ENCODE peak calls at places on chromosomes 2 and 18, in five cellular contexts. Q, O, N, D and C are unnamed samples.

GRCh38 chr18:45106331-45106774 is 425.7 kb downstream of the SETBP1 start:
- DNase-seq in D (no peak), O (peak), N (peak), Q (peak), C (peak)

GRCh38 chr18:26480897-26481795 is 67.2 kb downstream of the KCTD1 start:
- DNase-seq in O (no peak), D (no peak), Q (peak), N (no peak), C (no peak)

GRCh38 chr2:221572821-221573429 is 821 bp upstream of the EPHA4 start:
- DNase-seq in O (peak), N (peak), Q (peak), D (no peak), C (no peak)

GRCh38 chr2:96163768-96164429 is 18.7 kb upstream of the DUSP2 start:
- DNase-seq in D (no peak), N (peak), O (no peak), Q (no peak), C (peak)

GRCh38 chr2:239288951-239289481 is 111.8 kb downstream of the HDAC4 start:
- DNase-seq in N (peak), Q (no peak), O (peak), D (no peak), C (peak)

GRCh38 chr2:18514838-18515461 is 45.5 kb downstream of the RDH14 start:
- DNase-seq in D (no peak), O (no peak), N (no peak), Q (no peak), C (no peak)

GRCh38 chr2:210169871-210170441 is 1.3 kb downstream of the KANSL1L start:
- DNase-seq in Q (peak), N (no peak), D (no peak), O (no peak), C (no peak)

GRCh38 chr2:177178797-177179196 is 33.8 kb upstream of the HNRNPA3 start:
- DNase-seq in Q (no peak), N (no peak), O (no peak), D (no peak), C (no peak)

GRCh38 chr2:88048541-88048940 is 7.0 kb downstream of the KRCC1 start:
- DNase-seq in O (no peak), D (no peak), Q (no peak), N (no peak), C (no peak)

GRCh38 chr2:134087371-134087921 is 166.4 kb upstream of the MGAT5 start:
- DNase-seq in O (no peak), N (no peak), D (no peak), Q (no peak), C (no peak)

GRCh38 chr2:37464064-37464463 is 119.6 kb downstream of the QPCT start:
- DNase-seq in O (no peak), N (no peak), D (no peak), Q (no peak), C (no peak)

GRCh38 chr2:233185963-233186362 is 65.5 kb upstream of the ATG16L1 start:
- DNase-seq in N (no peak), D (no peak), Q (no peak), O (no peak), C (no peak)

GRCh38 chr2:129922571-129923264 is 56.7 kb upstream of the RAB6C start:
- DNase-seq in O (no peak), N (no peak), Q (no peak), D (no peak), C (no peak)

GRCh38 chr2:111194835-111195621 is 74.3 kb downstream of the BCL2L11 start:
- DNase-seq in N (peak), O (no peak), Q (no peak), D (no peak), C (no peak)

GRCh38 chr2:98823196-98824166 is 92.5 kb upstream of the MGAT4A start:
- DNase-seq in Q (no peak), O (no peak), N (no peak), D (no peak), C (no peak)
- H3K4me3 ChIP-seq in Q (peak), O (peak), N (peak), D (peak), C (no peak)

GRCh38 chr2:219530048-219530963 is 13.3 kb downstream of the CHPF start:
- DNase-seq in N (peak), D (no peak), Q (peak), O (peak), C (peak)
- H3K4me3 ChIP-seq in N (no peak), D (peak), Q (no peak), O (no peak), C (no peak)

DNA sequence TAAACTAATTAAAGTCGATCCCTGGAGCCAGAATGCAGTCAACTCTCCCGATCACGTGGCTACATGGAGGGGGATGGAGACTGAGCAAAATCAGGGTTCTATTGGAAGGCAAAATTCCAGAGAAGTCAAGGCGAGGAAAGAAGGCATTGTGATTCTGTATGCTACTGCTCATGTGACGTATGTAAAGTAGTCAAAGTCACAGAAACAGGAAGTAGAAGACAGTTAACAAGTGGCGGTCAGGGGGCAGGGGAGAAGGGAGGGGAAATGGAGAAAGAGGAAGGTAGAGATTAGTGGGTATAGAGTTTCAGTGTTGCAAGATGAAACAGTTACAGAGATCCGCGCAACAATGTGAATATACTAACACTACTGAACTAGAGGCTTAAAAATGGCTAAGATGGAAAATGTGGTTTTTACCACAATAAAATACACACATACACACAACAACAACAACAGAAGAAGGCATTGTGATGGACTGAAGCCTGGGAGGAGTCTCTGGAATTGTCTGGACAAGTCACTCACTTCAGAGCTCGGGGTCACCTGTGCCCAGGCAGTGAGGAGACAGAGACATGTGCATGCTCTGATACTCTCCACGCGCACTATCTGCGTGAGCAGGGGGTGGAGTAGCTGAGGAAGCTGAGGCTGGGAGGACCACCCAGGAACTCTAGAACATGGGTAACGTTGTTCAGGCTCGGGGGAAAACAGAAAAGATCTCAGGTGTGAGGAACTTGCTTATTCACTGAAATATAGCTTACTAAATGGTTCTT is 89.9 kb upstream of the CDCA7 start:
- DNase-seq in Q (no peak), N (peak), D (peak), O (peak), C (peak)
- H3K4me3 ChIP-seq in Q (no peak), N (no peak), D (no peak), O (no peak), C (no peak)

GRCh38 chr18:2969695-2970094 is 43.2 kb downstream of the LPIN2 start:
- DNase-seq in N (no peak), O (no peak), Q (no peak), D (no peak), C (no peak)

GRCh38 chr18:2974731-2975130 is 38.2 kb downstream of the LPIN2 start:
- DNase-seq in Q (no peak), N (no peak), D (no peak), O (no peak), C (no peak)

GRCh38 chr18:2970344-2970743 is 42.6 kb downstream of the LPIN2 start:
- DNase-seq in D (no peak), O (no peak), Q (no peak), N (no peak), C (no peak)

GRCh38 chr18:2970762-2971659 is 41.9 kb downstream of the LPIN2 start:
- DNase-seq in O (peak), Q (no peak), D (no peak), N (no peak), C (peak)

DNA sequence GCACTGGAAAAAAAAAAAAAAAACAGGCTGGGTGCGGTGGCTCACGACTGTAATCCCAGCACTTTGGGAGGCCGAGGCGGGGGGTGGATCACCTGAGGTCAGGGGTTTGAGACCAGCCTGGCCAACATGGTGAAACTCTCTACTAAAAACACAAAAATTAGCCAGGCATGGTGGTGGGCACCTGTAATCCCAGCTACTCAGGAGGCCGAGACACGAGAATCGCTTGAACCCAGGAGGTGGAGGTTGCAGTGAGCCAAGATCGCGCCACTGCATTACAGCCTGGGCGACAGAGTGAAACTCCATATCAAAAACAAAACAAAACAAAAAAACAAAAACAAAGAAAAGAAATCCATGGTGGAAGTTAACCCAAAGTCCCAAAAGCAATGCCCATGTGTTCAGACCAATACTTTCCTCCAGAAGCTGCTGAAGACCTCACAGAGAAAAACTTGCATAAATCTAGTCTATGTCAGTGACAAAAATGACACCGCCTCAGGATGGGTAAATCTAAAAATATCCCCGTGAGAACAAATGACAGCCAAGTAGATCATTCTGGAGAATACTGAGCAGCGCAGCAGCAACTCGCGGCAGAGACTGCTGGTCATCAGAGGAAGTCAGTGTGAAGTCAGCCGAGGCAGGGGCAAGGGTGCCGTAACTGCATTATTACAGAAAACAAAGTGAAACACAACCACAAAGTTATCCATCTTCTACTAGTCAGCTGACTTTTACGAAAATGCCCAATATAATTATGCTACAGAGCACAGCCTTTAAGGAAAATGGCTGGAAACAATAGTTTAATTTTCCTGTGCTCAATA is 41.0 kb downstream of the LPIN2 start:
- DNase-seq in O (peak), Q (no peak), D (no peak), N (peak), C (no peak)
- H3K4me3 ChIP-seq in O (no peak), Q (no peak), D (no peak), N (peak), C (no peak)